ENCODE peak calls at places on chromosomes 6 and 20, in ten cellular contexts. S is amygdala; X is trophoblast cell; U is stimulated activated CD4-positive, alpha-beta T cell treated with anti-CD3 and anti-CD28 coated beads, Interleukin-12 subunit alpha, Interleukin-12 subunit beta, amount 100 ng/mL, for 4 hours; B is anterior cingulate cortex; A is psoas muscle; J is stimulated activated effector memory CD8-positive, alpha-beta T cell treated with anti-CD3 and anti-CD28 coated beads, Interleukin-12 subunit alpha, Interleukin-12 subunit beta, amount 100 ng/mL, for 72 hours; W is fibroblast of lung; Q is neural crest cell; R is CD4-positive, alpha-beta memory T cell. O is an unnamed sample.
A peak's percentile ranks its signal among the peaks of the same experiment; 100 is the strongest.

GRCh38 chr6:35798706-35799105 is 1.6 kb upstream of the CLPS start:
- DNase-seq in B (no peak), S (no peak), U (no peak), X (no peak), A (no peak), W (no peak), Q (no peak), R (no peak), J (no peak), O (no peak)

GRCh38 chr6:161222706-161223234 is 51.1 kb downstream of the AGPAT4 start:
- DNase-seq in A (no peak), B (no peak), J (no peak), Q (no peak), X (no peak), U (no peak), R (no peak), S (no peak), W (no peak), O (no peak)

GRCh38 chr20:41287327-41287726 is 30.2 kb downstream of the ZHX3 start:
- DNase-seq in A (no peak), R (no peak), B (no peak), X (no peak), S (no peak), U (no peak), Q (no peak), W (peak; percentile 70), J (no peak), O (no peak)

GRCh38 chr6:136959471-136959891 is 37.4 kb downstream of the SLC35D3 start:
- DNase-seq in R (no peak), J (no peak), B (no peak), X (peak; percentile 27), W (no peak), Q (no peak), S (no peak), U (no peak), A (no peak), O (peak; percentile 64)

GRCh38 chr6:159510141-159510540 is 182.9 kb downstream of the SOD2 start:
- DNase-seq in B (no peak), U (no peak), Q (no peak), W (no peak), A (no peak), J (no peak), S (no peak), R (no peak), X (no peak), O (no peak)

GRCh38 chr6:37485259-37485658 is 14.4 kb downstream of the CCDC167 start:
- DNase-seq in W (no peak), S (no peak), U (no peak), J (no peak), A (no peak), B (no peak), R (no peak), Q (no peak), X (no peak), O (peak; percentile 34)

GRCh38 chr6:152380993-152381898 is 255.9 kb downstream of the SYNE1 start:
- DNase-seq in S (peak; percentile 3), X (peak; percentile 72), B (peak; percentile 50), W (peak; percentile 97), U (no peak), A (peak; percentile 85), J (no peak), R (no peak), Q (peak; percentile 20), O (no peak)

GRCh38 chr6:73640179-73640750 is 13.5 kb downstream of the SLC17A5 start:
- DNase-seq in A (no peak), R (no peak), W (no peak), X (no peak), J (no peak), S (no peak), U (no peak), Q (no peak), B (no peak), O (no peak)

GRCh38 chr6:31037692-31038091 is 27.4 kb downstream of the MUC22 start:
- DNase-seq in A (no peak), B (no peak), U (no peak), W (no peak), S (no peak), J (no peak), Q (no peak), X (no peak), R (no peak), O (no peak)

GRCh38 chr6:139611327-139611958 is 237.0 kb upstream of the CITED2 start:
- DNase-seq in R (no peak), S (no peak), B (no peak), A (no peak), U (no peak), Q (no peak), J (no peak), W (no peak), X (no peak), O (no peak)

GRCh38 chr6:31822038-31822821 is 5.3 kb upstream of the HSPA1B start:
- DNase-seq in A (peak; percentile 94), X (peak; percentile 59), Q (no peak), W (peak; percentile 92), J (peak; percentile 88), U (peak; percentile 58), S (no peak), B (peak; percentile 64), R (peak; percentile 73), O (peak; percentile 58)

GRCh38 chr6:148952147-148953041 is 205.6 kb downstream of the UST start:
- DNase-seq in R (no peak), S (no peak), J (no peak), A (no peak), Q (no peak), W (peak; percentile 61), U (no peak), X (no peak), B (no peak), O (no peak)

GRCh38 chr6:168599118-168599494 is 158.1 kb downstream of the SMOC2 start:
- DNase-seq in U (no peak), B (no peak), A (no peak), R (no peak), J (no peak), X (no peak), Q (no peak), S (no peak), W (no peak), O (no peak)

GRCh38 chr6:164749126-164749758 is 560.2 kb downstream of the C6orf118 start:
- DNase-seq in A (no peak), X (no peak), S (no peak), U (no peak), Q (no peak), J (no peak), R (no peak), W (no peak), B (no peak), O (no peak)

GRCh38 chr20:32456869-32457421 is 98.8 kb downstream of the ASXL1 start:
- DNase-seq in B (no peak), X (no peak), S (no peak), R (no peak), J (no peak), W (no peak), U (no peak), A (peak; percentile 61), Q (peak; percentile 96), O (peak; percentile 86)

GRCh38 chr6:30238178-30238795 is 25.1 kb upstream of the TRIM26 start:
- DNase-seq in U (no peak), A (no peak), X (no peak), S (no peak), J (no peak), W (peak; percentile 28), R (peak; percentile 29), Q (no peak), B (no peak), O (peak; percentile 27)

GRCh38 chr6:123808556-123808955 is 4.9 kb downstream of the NKAIN2 start:
- DNase-seq in A (no peak), J (no peak), R (no peak), S (no peak), X (no peak), Q (no peak), B (peak; percentile 5), U (no peak), W (no peak), O (no peak)

GRCh38 chr6:47603995-47604394 is 94.4 kb upstream of the ADGRF4 start:
- DNase-seq in A (no peak), R (no peak), X (no peak), Q (no peak), S (no peak), J (no peak), W (peak; percentile 10), U (no peak), B (no peak), O (no peak)

GRCh38 chr6:47810885-47811284 is 29.1 kb downstream of the OPN5 start:
- DNase-seq in R (no peak), W (no peak), S (no peak), U (no peak), J (no peak), Q (no peak), A (no peak), B (no peak), X (no peak), O (peak; percentile 31)

GRCh38 chr6:167298166-167298565 is 7.1 kb downstream of the UNC93A start:
- DNase-seq in X (no peak), J (no peak), Q (no peak), A (no peak), R (no peak), B (no peak), W (no peak), U (no peak), S (no peak), O (no peak)

GRCh38 chr6:48917233-48917632 is 545.8 kb downstream of the MMUT start:
- DNase-seq in Q (no peak), U (no peak), X (no peak), W (no peak), S (no peak), B (no peak), A (no peak), J (no peak), R (no peak), O (no peak)

GRCh38 chr6:144064831-144065668 is 30.3 kb downstream of the SF3B5 start:
- DNase-seq in B (no peak), J (no peak), W (peak; percentile 5), A (no peak), X (no peak), U (no peak), R (no peak), S (no peak), Q (no peak), O (no peak)

GRCh38 chr6:33585403-33586107 is 5.5 kb upstream of the BAK1 start:
- DNase-seq in A (peak; percentile 89), R (peak; percentile 78), Q (peak; percentile 78), U (peak; percentile 89), W (peak; percentile 61), S (no peak), J (peak; percentile 99), X (peak; percentile 72), B (peak; percentile 66), O (peak; percentile 92)

GRCh38 chr6:37713529-37714119 is 15.9 kb upstream of the MDGA1 start:
- DNase-seq in A (no peak), S (no peak), B (no peak), Q (no peak), W (peak; percentile 29), U (no peak), R (no peak), X (no peak), J (no peak), O (no peak)